ENCODE peak calls at places on chromosomes 2 and 18, in seven cellular contexts. N, D, L, U, M, P and O are unnamed samples.

GRCh38 chr2:36403675-36404230 is 48.2 kb downstream of the CRIM1 start:
- DNase-seq in N (no peak), D (no peak), L (no peak), U (no peak), M (no peak), P (peak; percentile 79), O (no peak)

GRCh38 chr18:21194871-21195771 is 46.9 kb upstream of the GREB1L start:
- DNase-seq in N (no peak), D (no peak), L (no peak), U (no peak), M (no peak), P (peak; percentile 48), O (no peak)

GRCh38 chr2:3491716-3492474 is 27.4 kb downstream of the ADI1 start:
- DNase-seq in N (no peak), D (no peak), L (no peak), U (no peak), M (no peak), P (no peak), O (peak; percentile 78)

GRCh38 chr2:74293191-74294065 is 49.8 kb downstream of the SLC4A5 start:
- DNase-seq in N (no peak), D (no peak), L (no peak), U (no peak), M (no peak), P (no peak), O (no peak)

GRCh38 chr2:47569658-47570398 is 166.9 kb downstream of the MSH2 start:
- DNase-seq in N (no peak), D (no peak), L (no peak), U (no peak), M (no peak), P (no peak), O (no peak)

GRCh38 chr2:224309216-224309615 is 92.7 kb downstream of the FAM124B start:
- DNase-seq in N (no peak), D (no peak), L (no peak), U (no peak), M (no peak), P (no peak), O (no peak)

GRCh38 chr2:19802088-19802806 is 99.5 kb downstream of the TTC32 start:
- DNase-seq in N (no peak), D (no peak), L (no peak), U (no peak), M (peak; percentile 57), P (no peak), O (no peak)

GRCh38 chr18:62435435-62436031 is 87.3 kb upstream of the ZCCHC2 start:
- DNase-seq in N (no peak), D (no peak), L (no peak), U (no peak), M (no peak), P (no peak), O (no peak)

GRCh38 chr2:136424112-136424511 is 306.2 kb upstream of the CXCR4 start:
- DNase-seq in N (no peak), D (no peak), L (no peak), U (no peak), M (no peak), P (no peak), O (no peak)

GRCh38 chr2:230636684-230637271 is 75.9 kb upstream of the CAB39 start:
- DNase-seq in N (no peak), D (no peak), L (no peak), U (no peak), M (no peak), P (no peak), O (no peak)

GRCh38 chr2:33108483-33109443 is 162.0 kb downstream of the LTBP1 start:
- DNase-seq in N (no peak), D (no peak), L (peak; percentile 50), U (no peak), M (no peak), P (peak; percentile 13), O (no peak)

GRCh38 chr2:5121106-5121505 is 571.1 kb upstream of the SOX11 start:
- DNase-seq in N (no peak), D (no peak), L (no peak), U (no peak), M (no peak), P (no peak), O (no peak)

GRCh38 chr2:161020437-161020836 is 139.8 kb upstream of the TANK start:
- DNase-seq in N (no peak), D (no peak), L (no peak), U (no peak), M (no peak), P (no peak), O (no peak)

GRCh38 chr2:169038338-169038757 is 7.2 kb upstream of the ABCB11 start:
- DNase-seq in N (no peak), D (no peak), L (no peak), U (no peak), M (no peak), P (no peak), O (no peak)

GRCh38 chr2:239268082-239268481 is 132.7 kb downstream of the HDAC4 start:
- DNase-seq in N (peak; percentile 76), D (no peak), L (peak; percentile 48), U (peak; percentile 84), M (peak; percentile 80), P (peak; percentile 13), O (peak; percentile 86)

GRCh38 chr2:127314193-127314988 is 20.4 kb upstream of the ERCC3 start:
- DNase-seq in N (no peak), D (no peak), L (no peak), U (no peak), M (no peak), P (no peak), O (no peak)

GRCh38 chr2:222993920-222994650 is 57.9 kb upstream of the KCNE4 start:
- DNase-seq in N (peak; percentile 82), D (peak; percentile 90), L (peak; percentile 78), U (no peak), M (peak; percentile 86), P (peak; percentile 86), O (peak; percentile 93)

GRCh38 chr2:168530980-168531379 is 74.9 kb downstream of the CERS6 start:
- DNase-seq in N (no peak), D (no peak), L (no peak), U (no peak), M (no peak), P (no peak), O (no peak)

GRCh38 chr2:234479465-234479864 is 17.4 kb downstream of the ARL4C start:
- DNase-seq in N (no peak), D (no peak), L (no peak), U (peak; percentile 63), M (no peak), P (no peak), O (peak; percentile 56)

GRCh38 chr18:59013744-59014143 is 125.9 kb upstream of the SEC11C start:
- DNase-seq in N (no peak), D (no peak), L (no peak), U (no peak), M (no peak), P (no peak), O (no peak)

GRCh38 chr2:172929644-172930043 is 146.0 kb upstream of the MAP3K20 start:
- DNase-seq in N (no peak), D (no peak), L (no peak), U (no peak), M (no peak), P (peak; percentile 25), O (no peak)

GRCh38 chr18:12254137-12254819 is at the start of gene CIDEA:
- DNase-seq in N (no peak), D (no peak), L (no peak), U (peak; percentile 60), M (no peak), P (no peak), O (no peak)
- TF ChIP-seq CTCF in N (no peak), D (no peak), L (no peak), U (no peak), M (no peak), P (no peak), O (no peak)

DNA sequence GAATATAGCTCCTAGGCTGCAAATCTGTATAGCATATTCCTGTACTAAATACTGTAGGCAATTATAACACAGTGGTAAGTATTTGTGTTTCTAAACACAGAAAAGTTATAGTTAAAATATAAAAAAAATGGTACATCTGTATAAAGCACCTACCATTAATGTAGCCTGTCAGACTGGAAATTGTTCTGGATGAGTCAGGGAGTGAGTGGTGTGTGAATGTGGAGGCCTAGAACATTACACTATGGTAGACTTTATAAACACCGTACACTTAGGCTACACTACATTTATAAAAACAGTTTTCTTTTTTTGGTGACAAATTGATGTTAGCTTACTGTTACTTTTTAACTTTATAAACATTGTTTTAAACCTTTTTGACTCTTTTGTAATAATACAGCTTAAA is 226.3 kb downstream of the CCDC85A start:
- DNase-seq in N (no peak), D (no peak), L (no peak), U (no peak), M (no peak), P (no peak), O (no peak)
- TF ChIP-seq POLR2A in N (no peak), D (no peak), L (no peak), U (no peak), M (no peak), P (no peak), O (no peak)

GRCh38 chr18:56891116-56891515 is 240.0 kb downstream of the WDR7 start:
- DNase-seq in N (no peak), D (no peak), L (no peak), U (no peak), M (no peak), P (peak; percentile 16), O (no peak)

GRCh38 chr18:56891870-56892269 is 240.7 kb downstream of the WDR7 start:
- DNase-seq in N (no peak), D (no peak), L (no peak), U (no peak), M (no peak), P (no peak), O (no peak)

GRCh38 chr18:56888978-56889377 is 237.8 kb downstream of the WDR7 start:
- DNase-seq in N (no peak), D (no peak), L (no peak), U (no peak), M (no peak), P (no peak), O (no peak)

GRCh38 chr18:56889621-56890020 is 238.5 kb downstream of the WDR7 start:
- DNase-seq in N (no peak), D (no peak), L (no peak), U (no peak), M (no peak), P (no peak), O (no peak)

GRCh38 chr18:56890632-56891031 is 239.5 kb downstream of the WDR7 start:
- DNase-seq in N (no peak), D (no peak), L (no peak), U (no peak), M (no peak), P (peak; percentile 77), O (no peak)
- TF ChIP-seq CTCF in N (no peak), D (no peak), L (no peak), U (no peak), M (no peak), P (no peak), O (no peak)

DNA sequence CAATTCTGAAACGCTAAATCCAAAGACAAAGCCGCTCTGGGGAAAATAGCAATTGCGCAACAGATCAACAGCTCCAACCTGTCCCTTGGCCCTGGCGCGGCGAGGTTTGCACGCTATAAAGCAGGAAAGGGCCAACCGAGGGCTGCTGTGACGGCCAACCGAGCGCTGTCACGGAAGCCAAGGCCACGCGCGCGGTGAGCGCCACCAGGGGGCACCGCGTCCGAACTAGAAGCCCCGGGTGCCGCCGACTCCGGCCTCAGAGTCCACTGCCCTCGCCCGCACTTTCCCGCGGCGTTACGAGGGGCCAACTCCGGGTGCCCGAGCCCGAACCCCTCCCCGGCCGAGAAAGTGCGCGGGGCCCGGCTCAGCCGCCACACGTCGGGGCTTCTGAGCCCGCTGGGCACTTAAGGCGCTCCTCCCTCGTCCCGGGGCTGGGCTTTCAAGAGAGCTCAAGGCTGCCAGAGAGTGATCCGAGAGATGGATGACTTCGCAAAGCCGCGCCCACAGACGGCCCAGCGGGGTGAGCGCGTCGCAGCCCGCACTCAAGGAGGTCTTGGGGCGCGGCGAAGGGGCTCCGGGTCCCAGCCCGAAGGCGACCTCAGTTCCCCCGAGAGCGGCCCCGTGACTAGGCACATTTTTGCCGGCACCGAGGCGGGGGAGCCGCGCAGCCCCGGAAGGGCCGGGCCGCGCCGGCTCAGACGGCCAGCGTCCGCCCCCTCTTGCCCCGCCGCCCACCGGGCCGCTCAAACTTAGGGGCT is 897 bp downstream of the NFE2L2 start:
- DNase-seq in N (peak; percentile 99), D (peak; percentile 99), L (peak; percentile 99), U (peak; percentile 99), M (peak; percentile 98), P (peak; percentile 97), O (peak; percentile 98)
- TF ChIP-seq POLR2A in N (peak; percentile 83), D (peak; percentile 69), L (peak; percentile 79), U (no peak), M (peak; percentile 86), P (peak; percentile 84), O (no peak)